ENCODE peak calls at places on chromosome 14, in five cellular contexts. W is stimulated activated CD4-positive, alpha-beta T cell treated with anti-CD3 and anti-CD28 coated beads, TNF-alpha, amount 100 ng/mL, for 48 hours; R is tibial artery; G is GM23338; K is Calu3. I is an unnamed sample.

GRCh38 chr14:32403688-32404087 is 74.6 kb downstream of the AKAP6 start:
- DNase-seq in W (no peak), R (no peak), G (no peak), K (no peak), I (no peak)

GRCh38 chr14:76872796-76873432 is 46.7 kb downstream of the LRRC74A start:
- DNase-seq in W (peak), R (peak), G (peak), K (peak), I (peak)

GRCh38 chr14:61608245-61609142 is 86.8 kb upstream of the HIF1A start:
- DNase-seq in W (no peak), R (no peak), G (no peak), K (no peak), I (peak)

GRCh38 chr14:93961610-93962009 is 14.8 kb downstream of the ASB2 start:
- DNase-seq in W (no peak), R (no peak), G (no peak), K (no peak), I (no peak)

GRCh38 chr14:96167224-96168148 is 37.2 kb upstream of the BDKRB2 start:
- DNase-seq in W (no peak), R (no peak), G (no peak), K (peak), I (no peak)

GRCh38 chr14:64702493-64703392 is 1.5 kb upstream of the PLEKHG3 start:
- DNase-seq in W (no peak), R (peak), G (peak), K (peak), I (no peak)

GRCh38 chr14:104441275-104442106 is 138.1 kb upstream of the C14orf180 start:
- DNase-seq in W (no peak), R (peak), G (no peak), K (no peak), I (no peak)

GRCh38 chr14:100526057-100526456 is 61.2 kb downstream of the BEGAIN start:
- DNase-seq in W (no peak), R (no peak), G (no peak), K (no peak), I (no peak)

GRCh38 chr14:22998324-22999012 is 11.5 kb downstream of the C14orf93 start:
- DNase-seq in W (no peak), R (no peak), G (no peak), K (no peak), I (no peak)

GRCh38 chr14:95098984-95099599 is 58.2 kb downstream of the DICER1 start:
- DNase-seq in W (no peak), R (peak), G (peak), K (peak), I (no peak)

I was measured in frontal cortex.